ENCODE peak calls at places on chromosome 11, in five cellular contexts. K is T47D, P is DMS 273 treated with DMSO at 0.1 percent for 48 hours, W is foreskin fibroblast, X is neural crest cell. O is an unnamed sample.

GRCh38 chr11:102469196-102469821 is 16.7 kb upstream of the TMEM123 start:
- DNase-seq in P (no peak), W (peak; percentile 62), X (no peak), K (no peak), O (no peak)

GRCh38 chr11:47327949-47328348 is 24.6 kb downstream of the MYBPC3 start:
- DNase-seq in P (no peak), K (no peak), W (no peak), X (no peak), O (no peak)

GRCh38 chr11:114259124-114259526 is 37.1 kb upstream of the NNMT start:
- DNase-seq in P (no peak), X (no peak), K (no peak), W (no peak), O (no peak)

GRCh38 chr11:46248270-46249102 is 29.0 kb upstream of the CREB3L1 start:
- DNase-seq in P (no peak), K (no peak), W (peak; percentile 92), X (no peak), O (no peak)

GRCh38 chr11:114059984-114060401 is 482 bp downstream of the ZBTB16 start:
- DNase-seq in K (no peak), X (no peak), P (no peak), W (peak; percentile 77), O (no peak)

GRCh38 chr11:84384637-84385227 is 1098.6 kb upstream of the CCDC90B start:
- DNase-seq in W (peak; percentile 11), X (peak; percentile 38), P (no peak), K (peak; percentile 41), O (peak; percentile 49)

GRCh38 chr11:108858624-108859023 is 193.8 kb downstream of the DDX10 start:
- DNase-seq in X (no peak), W (no peak), K (no peak), P (no peak), O (no peak)

GRCh38 chr11:78667462-78667861 is 92.8 kb upstream of the NARS2 start:
- DNase-seq in K (no peak), P (no peak), X (no peak), W (no peak), O (no peak)

GRCh38 chr11:128472128-128473110 is 114.9 kb downstream of the ETS1 start:
- DNase-seq in P (no peak), K (no peak), W (peak; percentile 66), X (no peak), O (no peak)

GRCh38 chr11:46456676-46457432 is 65.3 kb upstream of the CHRM4 start:
- DNase-seq in P (no peak), W (no peak), K (no peak), X (no peak), O (no peak)

GRCh38 chr11:79028214-79028613 is 412.6 kb downstream of the TENM4 start:
- DNase-seq in K (no peak), X (no peak), W (no peak), P (no peak), O (no peak)

GRCh38 chr11:134518616-134519389 is 106.8 kb upstream of the B3GAT1 start:
- DNase-seq in P (no peak), W (no peak), K (no peak), X (no peak), O (no peak)

GRCh38 chr11:9613830-9614762 is 40.6 kb downstream of the WEE1 start:
- DNase-seq in K (peak; percentile 55), P (peak; percentile 40), X (peak; percentile 75), W (peak; percentile 96), O (no peak)

GRCh38 chr11:113997473-113997872 is 22.6 kb downstream of the HTR3A start:
- DNase-seq in P (no peak), K (no peak), W (no peak), X (no peak), O (no peak)

GRCh38 chr11:12174145-12175143 is 64.1 kb downstream of the MICAL2 start:
- DNase-seq in W (peak; percentile 75), X (no peak), K (no peak), P (no peak), O (no peak)

GRCh38 chr11:79165908-79166307 is 274.9 kb downstream of the TENM4 start:
- DNase-seq in X (no peak), P (no peak), K (no peak), W (no peak), O (no peak)

GRCh38 chr11:125591659-125592304 is 870 bp upstream of the STT3A start:
- DNase-seq in W (peak; percentile 62), P (no peak), X (peak; percentile 30), K (peak; percentile 41), O (peak; percentile 48)

GRCh38 chr11:11849127-11849746 is 7.5 kb downstream of the USP47 start:
- DNase-seq in P (no peak), K (no peak), W (peak; percentile 79), X (peak; percentile 24), O (peak; percentile 72)

GRCh38 chr11:44913502-44913901 is 37.2 kb downstream of the TP53I11 start:
- DNase-seq in W (no peak), K (no peak), X (no peak), P (no peak), O (no peak)

GRCh38 chr11:128422576-128423370 is 164.6 kb downstream of the ETS1 start:
- DNase-seq in X (no peak), P (no peak), W (no peak), K (no peak), O (no peak)

GRCh38 chr11:10894666-10895065 is 36.8 kb upstream of the ZBED5 start:
- DNase-seq in P (no peak), K (no peak), X (no peak), W (no peak), O (no peak)

GRCh38 chr11:112519749-112520148 is 259.1 kb upstream of the PLET1 start:
- DNase-seq in X (no peak), W (no peak), P (no peak), K (no peak), O (no peak)

GRCh38 chr11:2529636-2530035 is 84.8 kb downstream of the KCNQ1 start:
- DNase-seq in K (no peak), P (no peak), W (no peak), X (no peak), O (no peak)

GRCh38 chr11:1852885-1853284 is at the start of gene LSP1:
- DNase-seq in P (no peak), W (no peak), K (no peak), X (no peak), O (no peak)

GRCh38 chr11:46264030-46264429 is 13.4 kb upstream of the CREB3L1 start:
- DNase-seq in P (no peak), X (no peak), K (no peak), W (no peak), O (no peak)

GRCh38 chr11:203945-204586 is 3.1 kb downstream of the BET1L start:
- DNase-seq in X (no peak), W (no peak), K (no peak), P (no peak), O (no peak)

O was measured in NCI-H446 treated with DMSO at 0.1 percent for 48 hours.